ENCODE peak calls at places on chromosome 4, in ten cellular contexts. S, T, B, I, K, Q, R, Y, Z and N are unnamed samples.

GRCh38 chr4:726235-726787 is 20.7 kb downstream of the PCGF3 start:
- DNase-seq in S (no peak), I (no peak), Q (no peak), Y (no peak), T (no peak), Z (peak; percentile 72), K (no peak), B (peak; percentile 73), R (no peak), N (no peak)

GRCh38 chr4:19300213-19300612 is 951.5 kb upstream of the SLIT2 start:
- DNase-seq in T (no peak), K (no peak), I (no peak), B (no peak), R (no peak), Q (no peak), S (no peak), Y (no peak), Z (no peak), N (no peak)

GRCh38 chr4:110540606-110541440 is 64.9 kb downstream of the ENPEP start:
- DNase-seq in Y (no peak), S (no peak), B (peak; percentile 97), T (no peak), Q (no peak), R (no peak), Z (no peak), I (no peak), K (no peak), N (no peak)

GRCh38 chr4:2261110-2261852 is 628 bp downstream of the MXD4 start:
- DNase-seq in Q (peak; percentile 84), B (peak; percentile 47), R (peak; percentile 79), I (peak; percentile 65), Y (no peak), T (peak; percentile 76), Z (no peak), K (peak; percentile 80), S (peak; percentile 48), N (peak; percentile 38)

GRCh38 chr4:147589586-147589985 is 27.6 kb upstream of the TMEM184C start:
- DNase-seq in R (no peak), T (no peak), K (no peak), S (no peak), I (no peak), Y (no peak), Q (no peak), Z (no peak), B (peak; percentile 52), N (no peak)

GRCh38 chr4:125789018-125789417 is 474.3 kb downstream of the FAT4 start:
- DNase-seq in R (no peak), S (no peak), Z (no peak), I (no peak), B (no peak), K (no peak), Y (no peak), Q (no peak), T (no peak), N (no peak)

GRCh38 chr4:56462157-56462556 is 5.3 kb upstream of the SRP72 start:
- DNase-seq in Y (no peak), S (no peak), K (no peak), I (no peak), R (no peak), T (no peak), B (no peak), Q (no peak), Z (no peak), N (no peak)

GRCh38 chr4:19711871-19712270 is 539.8 kb upstream of the SLIT2 start:
- DNase-seq in Q (no peak), K (no peak), S (no peak), T (no peak), B (peak; percentile 65), Z (no peak), I (no peak), Y (peak; percentile 77), R (no peak), N (no peak)

GRCh38 chr4:112257098-112257497 is 25.5 kb downstream of the AP1AR start:
- DNase-seq in K (no peak), T (no peak), R (no peak), Z (no peak), S (no peak), Q (no peak), I (no peak), Y (no peak), B (no peak), N (no peak)

GRCh38 chr4:29131304-29131703 is 1588.9 kb upstream of the PCDH7 start:
- DNase-seq in B (no peak), Y (no peak), K (no peak), R (no peak), Z (no peak), Q (no peak), I (no peak), S (no peak), T (no peak), N (no peak)

GRCh38 chr4:143254479-143255216 is 69.9 kb downstream of the USP38 start:
- DNase-seq in K (no peak), S (peak; percentile 56), R (no peak), Z (no peak), B (peak; percentile 36), Y (no peak), T (no peak), Q (no peak), I (no peak), N (no peak)

GRCh38 chr4:99807666-99808065 is 9.0 kb upstream of the DAPP1 start:
- DNase-seq in I (no peak), S (no peak), K (no peak), Q (no peak), Y (no peak), B (peak; percentile 15), R (no peak), T (no peak), Z (no peak), N (no peak)

GRCh38 chr4:100795581-100795980 is 277.8 kb upstream of the EMCN start:
- DNase-seq in Z (peak; percentile 98), I (no peak), K (no peak), Y (no peak), T (no peak), B (no peak), Q (no peak), S (no peak), R (no peak), N (no peak)

GRCh38 chr4:16197842-16198241 is 28.4 kb downstream of the TAPT1 start:
- DNase-seq in Y (no peak), Q (no peak), K (no peak), S (no peak), R (no peak), T (no peak), I (no peak), Z (no peak), B (no peak), N (no peak)

GRCh38 chr4:10738826-10739489 is 54.4 kb upstream of the CLNK start:
- DNase-seq in S (no peak), Y (peak; percentile 86), R (no peak), Z (no peak), B (peak; percentile 23), T (no peak), K (no peak), I (no peak), Q (no peak), N (no peak)

GRCh38 chr4:44671636-44672035 is 6.6 kb upstream of the GUF1 start:
- DNase-seq in T (no peak), Q (no peak), S (no peak), Z (peak; percentile 93), B (no peak), Y (no peak), I (no peak), R (no peak), K (no peak), N (no peak)

GRCh38 chr4:30839583-30840520 is 119.7 kb downstream of the PCDH7 start:
- DNase-seq in Q (no peak), B (peak; percentile 26), Z (no peak), T (no peak), S (no peak), I (no peak), Y (peak; percentile 97), K (no peak), R (no peak), N (no peak)

GRCh38 chr4:80024335-80024734 is 48.7 kb downstream of the ANTXR2 start:
- DNase-seq in B (no peak), I (no peak), Y (no peak), R (no peak), T (no peak), Z (no peak), S (no peak), K (no peak), Q (no peak), N (no peak)

GRCh38 chr4:66182651-66183050 is 512.4 kb upstream of the EPHA5 start:
- DNase-seq in Z (no peak), Y (no peak), K (no peak), R (no peak), Q (no peak), T (no peak), B (peak; percentile 32), I (no peak), S (no peak), N (no peak)

GRCh38 chr4:112290341-112290740 is 4.6 kb upstream of the TIFA start:
- DNase-seq in Q (no peak), T (no peak), R (peak; percentile 62), S (no peak), B (no peak), I (no peak), Y (no peak), Z (no peak), K (no peak), N (no peak)

GRCh38 chr4:37365888-37366287 is 121.3 kb downstream of the NWD2 start:
- DNase-seq in Y (peak; percentile 27), Q (no peak), I (no peak), R (no peak), T (no peak), Z (no peak), B (no peak), S (no peak), K (no peak), N (no peak)

GRCh38 chr4:138055890-138056289 is 186.3 kb downstream of the SLC7A11 start:
- DNase-seq in S (no peak), I (no peak), B (peak; percentile 59), Z (no peak), Y (no peak), Q (no peak), T (no peak), K (no peak), R (no peak), N (no peak)

GRCh38 chr4:120754590-120754989 is 167.9 kb downstream of the PRDM5 start:
- DNase-seq in I (peak; percentile 18), R (no peak), T (no peak), B (no peak), S (no peak), Q (no peak), Z (peak; percentile 53), K (no peak), Y (no peak), N (no peak)

GRCh38 chr4:112083587-112084347 is 61.5 kb upstream of the FAM241A start:
- DNase-seq in K (no peak), R (no peak), T (no peak), Z (no peak), S (no peak), Q (no peak), I (no peak), B (peak; percentile 32), Y (peak; percentile 20), N (peak; percentile 81)

GRCh38 chr4:98778206-98778605 is 119.8 kb upstream of the TSPAN5 start:
- DNase-seq in I (no peak), S (no peak), K (no peak), R (no peak), T (no peak), Z (no peak), Q (no peak), B (peak; percentile 92), Y (peak; percentile 85), N (no peak)

GRCh38 chr4:157521916-157522315 is 301.4 kb downstream of the GRIA2 start:
- DNase-seq in Q (no peak), I (no peak), Z (no peak), K (no peak), B (peak; percentile 39), R (no peak), T (no peak), S (no peak), Y (no peak), N (no peak)

GRCh38 chr4:141283563-141283962 is 62.9 kb downstream of the ZNF330 start:
- DNase-seq in I (no peak), K (no peak), R (no peak), Z (no peak), S (no peak), Q (no peak), B (no peak), Y (no peak), T (no peak), N (no peak)

GRCh38 chr4:147370473-147370872 is 110.4 kb upstream of the EDNRA start:
- DNase-seq in K (no peak), R (no peak), Z (no peak), S (no peak), Q (no peak), Y (no peak), T (no peak), B (peak; percentile 77), I (no peak), N (no peak)